ENCODE peak calls at places on chromosomes 3 and 15, in eight cellular contexts. F, S, A, R, U, M, Y and X are unnamed samples.

GRCh38 chr3:107309312-107309711 is 67.9 kb upstream of the CCDC54 start:
- DNase-seq in Y (no peak), R (no peak), A (no peak), U (no peak), M (no peak), F (no peak), S (no peak), X (no peak)

GRCh38 chr3:156353535-156353934 is 201.4 kb downstream of the SSR3 start:
- DNase-seq in R (no peak), M (no peak), F (no peak), A (no peak), U (no peak), S (no peak), Y (no peak), X (no peak)

GRCh38 chr3:124496066-124496465 is 234.2 kb upstream of the UMPS start:
- DNase-seq in S (no peak), A (no peak), M (no peak), Y (no peak), U (no peak), F (no peak), R (no peak), X (no peak)

GRCh38 chr15:23690450-23690852 is 3.3 kb upstream of the NDN start:
- DNase-seq in M (peak), S (peak), Y (no peak), A (no peak), F (peak), U (no peak), R (no peak), X (no peak)

GRCh38 chr3:4943553-4943952 is 35.7 kb upstream of the BHLHE40 start:
- DNase-seq in F (no peak), S (no peak), M (no peak), R (no peak), U (no peak), Y (no peak), A (no peak), X (no peak)

GRCh38 chr15:65278480-65278879 is 8.2 kb downstream of the PARP16 start:
- DNase-seq in F (no peak), U (no peak), M (no peak), A (no peak), S (no peak), Y (no peak), R (no peak), X (no peak)

GRCh38 chr3:21551019-21551418 is 200.0 kb downstream of the ZNF385D start:
- DNase-seq in Y (no peak), S (no peak), A (no peak), F (no peak), R (no peak), M (no peak), U (no peak), X (no peak)

GRCh38 chr3:49900491-49901153 is 3.1 kb downstream of the MST1R start:
- DNase-seq in F (no peak), R (peak), U (no peak), S (no peak), M (peak), A (no peak), Y (no peak), X (peak)

GRCh38 chr3:28917895-28918294 is 363.0 kb upstream of the RBMS3 start:
- DNase-seq in U (no peak), F (no peak), S (no peak), M (no peak), A (no peak), R (no peak), Y (no peak), X (no peak)

GRCh38 chr15:95262866-95263564 is 1031.7 kb downstream of the MCTP2 start:
- DNase-seq in U (no peak), R (no peak), F (no peak), S (no peak), A (no peak), Y (no peak), M (peak), X (no peak)

GRCh38 chr15:31367730-31368344 is 41.2 kb downstream of the KLF13 start:
- DNase-seq in S (no peak), A (peak), F (no peak), U (no peak), R (no peak), M (no peak), Y (no peak), X (no peak)

GRCh38 chr15:40002295-40002694 is 36.7 kb downstream of the SRP14 start:
- DNase-seq in A (no peak), S (no peak), Y (no peak), R (no peak), U (no peak), M (no peak), F (no peak), X (no peak)

GRCh38 chr15:74662064-74662860 is 33.6 kb downstream of the EDC3 start:
- DNase-seq in R (no peak), A (no peak), Y (no peak), S (no peak), F (no peak), M (no peak), U (no peak), X (no peak)

GRCh38 chr3:138114988-138115971 is at the start of gene DZIP1L:
- DNase-seq in F (peak), U (peak), S (peak), R (no peak), Y (no peak), A (peak), M (peak), X (peak)